ENCODE peak calls at places on chromosomes 6 and 20, in ten cellular contexts. I is OCI-M1, G is suprapubic skin, J is HT1080, E is activated gamma-delta T cell treated with Interleukin-2 at 50 U/mL for 16 hours, T is AG09319, N is amygdala, F is NCI-H460, S is IMR-90, K is NCI-H1436. B is an unnamed sample.

GRCh38 chr6:16729183-16729696 is 32.0 kb downstream of the ATXN1 start:
- DNase-seq in E (no peak), F (no peak), G (no peak), S (peak), N (no peak), J (peak), T (no peak), K (no peak), I (peak), B (no peak)

GRCh38 chr6:136920858-136921520 is 1.1 kb upstream of the SLC35D3 start:
- DNase-seq in T (no peak), S (no peak), J (no peak), K (no peak), I (no peak), F (no peak), G (no peak), E (no peak), N (no peak), B (no peak)

GRCh38 chr6:82737965-82738364 is 327.7 kb downstream of the UBE3D start:
- DNase-seq in S (no peak), T (no peak), J (no peak), E (no peak), G (no peak), I (no peak), N (no peak), K (no peak), F (no peak), B (no peak)

GRCh38 chr6:41801380-41801779 is 13.9 kb downstream of the TOMM6 start:
- DNase-seq in E (no peak), K (no peak), I (peak), N (no peak), J (no peak), S (peak), F (no peak), G (no peak), T (no peak), B (no peak)

GRCh38 chr6:138817799-138818198 is 21.9 kb downstream of the ECT2L start:
- DNase-seq in G (no peak), K (peak), T (peak), N (no peak), J (peak), S (peak), F (no peak), E (no peak), I (peak), B (peak)

GRCh38 chr6:6483168-6483567 is 105.4 kb upstream of the LY86 start:
- DNase-seq in J (no peak), I (no peak), N (no peak), K (no peak), G (no peak), E (no peak), S (no peak), F (no peak), T (no peak), B (no peak)

GRCh38 chr20:58359441-58359840 is 29.6 kb upstream of the VAPB start:
- DNase-seq in E (no peak), K (no peak), G (no peak), J (no peak), S (peak), T (no peak), I (no peak), F (no peak), N (no peak), B (no peak)

GRCh38 chr6:31888281-31889258 is 8.9 kb downstream of the EHMT2 start:
- DNase-seq in N (no peak), S (no peak), G (no peak), I (peak), K (no peak), E (peak), T (no peak), J (no peak), F (no peak), B (no peak)

GRCh38 chr6:155352812-155353211 is 38.5 kb upstream of the TFB1M start:
- DNase-seq in I (no peak), F (no peak), K (no peak), N (no peak), E (no peak), G (no peak), J (peak), S (peak), T (peak), B (no peak)

GRCh38 chr6:56516003-56516402 is 126.7 kb downstream of the DST start:
- DNase-seq in T (no peak), F (no peak), N (no peak), G (no peak), K (no peak), I (peak), J (no peak), S (no peak), E (no peak), B (no peak)

GRCh38 chr20:37986873-37987601 is 46.2 kb downstream of the TTI1 start:
- DNase-seq in K (peak), T (peak), N (peak), F (no peak), G (no peak), S (peak), I (no peak), E (no peak), J (no peak), B (no peak)

GRCh38 chr6:46652603-46653438 is at the start of the genes CYP39A1 and SLC25A27:
- DNase-seq in F (peak), N (peak), J (peak), E (peak), I (peak), G (peak), S (peak), T (peak), K (peak), B (peak)

GRCh38 chr20:64001607-64002011 is 20.7 kb downstream of the PRPF6 start:
- DNase-seq in K (no peak), N (no peak), F (no peak), I (no peak), S (peak), G (no peak), E (no peak), J (peak), T (no peak), B (no peak)

GRCh38 chr20:44600301-44600700 is 17.9 kb downstream of the PKIG start:
- DNase-seq in N (no peak), G (peak), E (no peak), I (no peak), S (no peak), F (no peak), J (no peak), T (no peak), K (no peak), B (no peak)

GRCh38 chr20:3887870-3888614 is 1.1 kb upstream of the PANK2 start:
- DNase-seq in T (no peak), F (no peak), S (no peak), G (no peak), N (no peak), I (peak), K (no peak), J (no peak), E (no peak), B (peak)

GRCh38 chr6:56652994-56653393 is 10.3 kb upstream of the DST start:
- DNase-seq in E (no peak), F (no peak), S (peak), G (no peak), J (peak), T (no peak), I (no peak), N (no peak), K (no peak), B (peak)

GRCh38 chr6:113190170-113190569 is 667.0 kb upstream of the MARCKS start:
- DNase-seq in E (no peak), I (peak), T (no peak), N (no peak), F (no peak), S (no peak), J (peak), G (no peak), K (no peak), B (no peak)

GRCh38 chr20:47857994-47858557 is 72.8 kb upstream of the SULF2 start:
- DNase-seq in G (no peak), F (no peak), I (no peak), N (no peak), E (no peak), S (no peak), K (no peak), T (no peak), J (no peak), B (no peak)

GRCh38 chr6:41502607-41503434 is 43.4 kb upstream of the FOXP4 start:
- DNase-seq in J (no peak), E (no peak), T (no peak), F (no peak), G (no peak), K (no peak), N (no peak), S (no peak), I (no peak), B (no peak)

GRCh38 chr6:139415365-139415764 is 40.9 kb upstream of the CITED2 start:
- DNase-seq in E (no peak), J (no peak), T (no peak), S (no peak), K (no peak), G (no peak), N (no peak), F (no peak), I (no peak), B (no peak)

GRCh38 chr6:9766240-9766915 is 648.5 kb downstream of the TFAP2A start:
- DNase-seq in N (no peak), E (no peak), I (peak), S (peak), G (no peak), J (peak), T (peak), F (peak), K (no peak), B (peak)

B was measured in COLO829.